ENCODE peak calls at places on chromosome 9, in six cellular contexts. Y is left ventricle myocardium inferior, E is psoas muscle, V is PC-3, K is H9, Z is K562. D is an unnamed sample.

GRCh38 chr9:100222674-100223073 is 123.6 kb downstream of the INVS start:
- DNase-seq in Y (no peak), E (no peak), V (peak; percentile 33), K (no peak), Z (no peak), D (no peak)

GRCh38 chr9:134660407-134660806 is 18.8 kb downstream of the COL5A1 start:
- DNase-seq in Y (no peak), E (peak; percentile 2), V (peak; percentile 7), K (no peak), Z (peak; percentile 65), D (no peak)

GRCh38 chr9:9631302-9631701 is 981.5 kb downstream of the PTPRD start:
- DNase-seq in Y (no peak), E (no peak), V (no peak), K (no peak), Z (no peak), D (no peak)

GRCh38 chr9:115910899-115911298 is 242.7 kb upstream of the PAPPA start:
- DNase-seq in Y (no peak), E (no peak), V (no peak), K (no peak), Z (no peak), D (no peak)

GRCh38 chr9:2055203-2055658 is 40.1 kb downstream of the SMARCA2 start:
- DNase-seq in Y (no peak), E (no peak), V (peak; percentile 20), K (no peak), Z (no peak), D (no peak)

GRCh38 chr9:128419061-128419925 is 1.4 kb upstream of the CERCAM start:
- DNase-seq in Y (no peak), E (no peak), V (peak; percentile 21), K (no peak), Z (peak; percentile 44), D (no peak)

GRCh38 chr9:94757158-94757557 is 30.7 kb downstream of the AOPEP start:
- DNase-seq in Y (no peak), E (no peak), V (no peak), K (no peak), Z (no peak), D (no peak)

GRCh38 chr9:37582548-37583157 is 6.5 kb upstream of the FBXO10 start:
- DNase-seq in Y (no peak), E (no peak), V (peak; percentile 67), K (no peak), Z (no peak), D (no peak)

GRCh38 chr9:88084816-88085215 is 53.5 kb downstream of the SPATA31C2 start:
- DNase-seq in Y (no peak), E (no peak), V (no peak), K (no peak), Z (no peak), D (no peak)

GRCh38 chr9:81431662-81432061 is 257.7 kb downstream of the TLE1 start:
- DNase-seq in Y (no peak), E (no peak), V (peak; percentile 88), K (no peak), Z (no peak), D (no peak)

GRCh38 chr9:123375725-123376132 is 19.7 kb downstream of the CRB2 start:
- DNase-seq in Y (no peak), E (no peak), V (peak; percentile 25), K (no peak), Z (peak; percentile 83), D (no peak)

GRCh38 chr9:16202913-16203734 is 650.3 kb downstream of the CCDC171 start:
- DNase-seq in Y (no peak), E (no peak), V (peak; percentile 86), K (no peak), Z (no peak), D (no peak)

GRCh38 chr9:135847833-135848232 is 59.5 kb downstream of the CAMSAP1 start:
- DNase-seq in Y (no peak), E (no peak), V (no peak), K (no peak), Z (no peak), D (no peak)

GRCh38 chr9:4553951-4554381 is 63.7 kb downstream of the SLC1A1 start:
- DNase-seq in Y (no peak), E (no peak), V (peak; percentile 7), K (no peak), Z (no peak), D (no peak)

GRCh38 chr9:8224381-8224791 is 424.8 kb upstream of the DMAC1 start:
- DNase-seq in Y (no peak), E (no peak), V (no peak), K (no peak), Z (no peak), D (no peak)

GRCh38 chr9:116905131-116905724 is 218.1 kb downstream of the TRIM32 start:
- DNase-seq in Y (no peak), E (no peak), V (no peak), K (peak; percentile 34), Z (no peak), D (no peak)

GRCh38 chr9:116154976-116155699 is 1.5 kb downstream of the PAPPA start:
- DNase-seq in Y (peak; percentile 16), E (peak; percentile 21), V (no peak), K (peak; percentile 29), Z (no peak), D (no peak)

GRCh38 chr9:6802926-6803325 is 45.2 kb downstream of the KDM4C start:
- DNase-seq in Y (no peak), E (no peak), V (no peak), K (no peak), Z (no peak), D (no peak)
- H3K9me3 ChIP-seq in Y (no peaks in the 10 kb centered on the region), E (no peaks in the 10 kb centered on the region), V (no peaks in the 10 kb centered on the region), K (no peaks in the 10 kb centered on the region), Z (no peaks in the 10 kb centered on the region), D (no peaks in the 10 kb centered on the region)

GRCh38 chr9:126526218-126527108 is 87.3 kb upstream of the LMX1B start:
- DNase-seq in Y (no peak), E (no peak), V (no peak), K (no peak), Z (no peak), D (no peak)

GRCh38 chr9:126528111-126528510 is 85.6 kb upstream of the LMX1B start:
- DNase-seq in Y (no peak), E (no peak), V (no peak), K (peak; percentile 28), Z (no peak), D (no peak)

GRCh38 chr9:126527109-126527825 is 86.5 kb upstream of the LMX1B start:
- DNase-seq in Y (no peak), E (no peak), V (no peak), K (no peak), Z (no peak), D (no peak)

GRCh38 chr9:126531035-126531571 is 82.6 kb upstream of the LMX1B start:
- DNase-seq in Y (no peak), E (no peak), V (no peak), K (peak; percentile 29), Z (no peak), D (no peak)

GRCh38 chr9:126528967-126529366 is 84.8 kb upstream of the LMX1B start:
- DNase-seq in Y (no peak), E (no peak), V (no peak), K (no peak), Z (no peak), D (no peak)
- H3K9me3 ChIP-seq in Y (no peaks in the 10 kb centered on the region), E (no peaks in the 10 kb centered on the region), V (no peaks in the 10 kb centered on the region), K (no peaks in the 10 kb centered on the region), Z (no peaks in the 10 kb centered on the region), D (no peaks in the 10 kb centered on the region)

GRCh38 chr9:61668846-61669245 is 479.0 kb downstream of the SPATA31A7 start:
- DNase-seq in Y (no peak), E (no peak), V (no peak), K (peak; percentile 2), Z (no peak), D (peak; percentile 22)
- H3K9me3 ChIP-seq in Y (no peaks in the 10 kb centered on the region), E (no peaks in the 10 kb centered on the region), V (no peaks in the 10 kb centered on the region), K (peaks cover 85% of the 10 kb centered on the region), Z (no peaks in the 10 kb centered on the region), D (no peaks in the 10 kb centered on the region)

DNA sequence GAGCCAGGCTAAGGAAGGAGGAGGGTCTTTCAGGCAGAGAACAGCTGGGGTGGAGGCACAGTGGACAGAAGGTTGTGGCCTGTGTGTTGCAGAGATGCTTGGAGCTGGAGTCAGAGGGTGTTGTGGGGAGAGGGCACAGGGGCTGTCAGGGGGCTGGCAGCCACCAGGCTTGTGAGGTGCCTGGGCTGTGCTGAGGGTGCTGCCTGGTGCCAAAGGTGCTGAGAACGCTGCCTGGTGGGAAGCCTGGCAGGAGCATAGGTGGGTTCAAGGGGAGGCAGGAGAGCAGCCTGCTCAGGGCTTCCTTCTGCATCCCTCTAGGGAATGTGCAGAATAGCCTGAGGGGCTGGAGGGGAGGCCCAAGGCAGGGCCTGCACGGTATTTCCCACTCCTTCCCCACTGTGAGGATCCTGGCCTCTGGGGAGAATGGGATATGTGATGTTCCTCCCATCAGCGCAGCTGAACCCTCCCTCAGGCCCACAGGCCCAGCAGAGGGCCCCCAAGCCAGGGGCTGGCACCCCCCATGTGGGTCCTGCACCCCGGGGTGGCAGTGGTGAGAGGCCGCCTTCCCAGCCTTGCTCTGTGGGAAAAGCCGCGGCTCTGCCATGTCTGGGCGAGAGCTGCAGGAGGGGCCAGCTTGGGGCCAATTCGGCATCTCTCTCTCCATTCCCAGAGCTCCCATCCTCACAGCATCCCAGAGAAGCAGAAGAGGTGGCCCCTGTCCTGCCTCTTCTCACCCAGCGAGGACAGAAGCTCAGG is 76.3 kb downstream of the CACNA1B start:
- DNase-seq in Y (no peak), E (no peak), V (no peak), K (no peak), Z (no peak), D (no peak)
- H3K9me3 ChIP-seq in Y (no peaks in the 10 kb centered on the region), E (no peaks in the 10 kb centered on the region), V (no peaks in the 10 kb centered on the region), K (peaks cover 8% of the 10 kb centered on the region), Z (no peaks in the 10 kb centered on the region), D (no peaks in the 10 kb centered on the region)

GRCh38 chr9:91111876-91112275 is 249.8 kb downstream of the AUH start:
- DNase-seq in Y (no peak), E (no peak), V (no peak), K (no peak), Z (no peak), D (no peak)
- H3K9me3 ChIP-seq in Y (peaks cover 26% of the 10 kb centered on the region), E (peaks cover 16% of the 10 kb centered on the region), V (no peaks in the 10 kb centered on the region), K (no peaks in the 10 kb centered on the region), Z (no peaks in the 10 kb centered on the region), D (no peaks in the 10 kb centered on the region)